ENCODE peak calls at places on chromosomes 3 and 15, in eight cellular contexts. B is fibroblast of pulmonary artery; Q is posterior vena cava; G is substantia nigra; I is T-helper 9 cell; F is CD4-positive, alpha-beta T cell; D is sciatic nerve; E is LoVo. T is an unnamed sample.

GRCh38 chr3:61908344-61908743 is 347.0 kb downstream of the PTPRG start:
- DNase-seq in Q (no peak), F (no peak), B (peak; percentile 21), G (no peak), E (no peak), I (no peak), D (no peak), T (no peak)

GRCh38 chr3:101381809-101382208 is 61.4 kb upstream of the IMPG2 start:
- DNase-seq in E (peak; percentile 32), Q (no peak), F (no peak), I (no peak), G (no peak), D (no peak), B (peak; percentile 58), T (no peak)

GRCh38 chr15:55168350-55168974 is 28.3 kb downstream of the RSL24D1 start:
- DNase-seq in Q (no peak), E (peak; percentile 70), D (peak; percentile 69), I (peak; percentile 38), B (peak; percentile 81), F (peak; percentile 16), G (peak; percentile 27), T (peak; percentile 32)

GRCh38 chr15:91126080-91126479 is 26.0 kb downstream of the SV2B start:
- DNase-seq in F (no peak), E (no peak), B (no peak), Q (no peak), I (no peak), G (no peak), D (no peak), T (no peak)

GRCh38 chr3:150480802-150481201 is 65.5 kb downstream of the SERP1 start:
- DNase-seq in G (no peak), D (no peak), F (no peak), B (no peak), I (no peak), Q (no peak), E (no peak), T (no peak)

GRCh38 chr3:131795382-131796085 is 239.3 kb downstream of the CPNE4 start:
- DNase-seq in F (no peak), E (peak; percentile 55), B (peak; percentile 28), G (no peak), D (peak; percentile 54), I (no peak), Q (no peak), T (no peak)

GRCh38 chr15:85580914-85581313 is 200.5 kb downstream of the AKAP13 start:
- DNase-seq in F (no peak), D (no peak), E (no peak), B (no peak), G (no peak), Q (no peak), I (peak; percentile 27), T (no peak)

GRCh38 chr15:62112616-62113593 is 46.1 kb downstream of the C2CD4A start:
- DNase-seq in G (no peak), Q (no peak), B (peak; percentile 90), I (no peak), E (peak; percentile 24), F (no peak), D (no peak), T (no peak)

GRCh38 chr3:140522653-140523380 is 155.0 kb upstream of the TRIM42 start:
- DNase-seq in E (no peak), B (no peak), Q (no peak), I (no peak), D (no peak), G (no peak), F (no peak), T (no peak)

GRCh38 chr15:74238984-74239645 is 3.0 kb downstream of the CCDC33 start:
- DNase-seq in B (no peak), G (no peak), F (no peak), E (no peak), D (no peak), Q (no peak), I (no peak), T (no peak)

T was measured in progenitor cell of endocrine pancreas.